ENCODE peak calls at places on chromosomes 13 and 19, in seven cellular contexts. M is HEK293T, E is hepatic stellate cell, A is heart left ventricle, X is foreskin fibroblast, Q is NCI-H1092 treated with DMSO at 0.1 percent for 48 hours, U is T-helper 17 cell. V is an unnamed sample.

GRCh38 chr19:35807633-35808032 is 5.0 kb downstream of the PRODH2 start:
- DNase-seq in U (no peak), A (no peak), Q (no peak), E (no peak), X (no peak), M (no peak), V (no peak)

GRCh38 chr13:107834268-107834667 is 381.1 kb downstream of the LIG4 start:
- DNase-seq in A (no peak), M (no peak), X (no peak), E (no peak), Q (no peak), U (no peak), V (no peak)

GRCh38 chr13:42334329-42334706 is 62.4 kb downstream of the AKAP11 start:
- DNase-seq in M (no peak), Q (no peak), X (no peak), A (no peak), U (no peak), E (no peak), V (no peak)

GRCh38 chr13:85277753-85278152 is 521.5 kb downstream of the SLITRK6 start:
- DNase-seq in Q (no peak), M (no peak), E (peak; percentile 34), X (no peak), U (no peak), A (no peak), V (no peak)

GRCh38 chr13:40375522-40376171 is 290.8 kb downstream of the FOXO1 start:
- DNase-seq in U (no peak), A (no peak), M (no peak), Q (no peak), X (no peak), E (no peak), V (no peak)

GRCh38 chr13:52846567-52847321 is 1.7 kb downstream of the PCDH8 start:
- DNase-seq in E (no peak), X (peak; percentile 4), A (peak; percentile 49), Q (no peak), U (no peak), M (no peak), V (no peak)

GRCh38 chr13:26446751-26447150 is 110.7 kb upstream of the WASF3 start:
- DNase-seq in E (no peak), U (no peak), M (no peak), X (no peak), A (no peak), Q (no peak), V (no peak)

GRCh38 chr19:28705008-28705407 is 507.9 kb downstream of the UQCRFS1 start:
- DNase-seq in X (peak; percentile 75), U (no peak), M (no peak), A (no peak), E (peak; percentile 49), Q (no peak), V (no peak)

GRCh38 chr13:26719356-26719945 is 41.1 kb downstream of the GPR12 start:
- DNase-seq in U (no peak), Q (peak; percentile 81), A (no peak), E (no peak), X (peak; percentile 6), M (peak; percentile 20), V (no peak)

GRCh38 chr13:96650301-96650886 is 343.9 kb downstream of the OXGR1 start:
- DNase-seq in X (peak; percentile 84), U (no peak), E (peak; percentile 4), M (no peak), A (no peak), Q (no peak), V (no peak)

GRCh38 chr19:33268162-33268991 is 34.0 kb downstream of the CEBPA start:
- DNase-seq in A (no peak), M (no peak), E (no peak), U (no peak), X (no peak), Q (no peak), V (no peak)

GRCh38 chr13:114019367-114019766 is 45.5 kb upstream of the C13orf46 start:
- DNase-seq in M (peak; percentile 71), U (peak; percentile 33), Q (no peak), A (no peak), E (no peak), X (no peak), V (no peak)

GRCh38 chr13:42709276-42709675 is 72.1 kb upstream of the FAM216B start:
- DNase-seq in Q (no peak), M (no peak), E (no peak), X (no peak), U (no peak), A (no peak), V (no peak)